ENCODE peak calls at places on chromosomes 11 and 22, in seven cellular contexts. One of them, this sample, is unnamed. For H3K36me3 and H3K4me1, the result is how much of the 10 kb centered on the place peaks cover.

GRCh38 chr11:74984730-74985129 is 4.0 kb upstream of the NEU3 start:
- DNase-seq in small intestine: no peak
- DNase-seq in tibial nerve: no peak
- DNase-seq in neuronal stem cell: no peak
- DNase-seq in stomach: no peak
- DNase-seq in Peyer's patch: no peak
- DNase-seq in left ventricle myocardium inferior: no peak
- DNase-seq in this sample: no peak

GRCh38 chr11:117633976-117634755 is 162.8 kb downstream of the DSCAML1 start:
- DNase-seq in small intestine: no peak
- DNase-seq in tibial nerve: no peak
- DNase-seq in neuronal stem cell: no peak
- DNase-seq in stomach: no peak
- DNase-seq in Peyer's patch: no peak
- DNase-seq in left ventricle myocardium inferior: no peak
- DNase-seq in this sample: no peak

GRCh38 chr22:23822101-23822671 is 16.6 kb downstream of the DERL3 start:
- DNase-seq in small intestine: no peak
- DNase-seq in tibial nerve: no peak
- DNase-seq in neuronal stem cell: no peak
- DNase-seq in stomach: no peak
- DNase-seq in Peyer's patch: peak
- DNase-seq in left ventricle myocardium inferior: no peak
- DNase-seq in this sample: no peak

GRCh38 chr11:123653997-123654565 is 343 bp downstream of the SCN3B start:
- DNase-seq in small intestine: peak
- DNase-seq in tibial nerve: no peak
- DNase-seq in neuronal stem cell: peak
- DNase-seq in stomach: peak
- DNase-seq in Peyer's patch: peak
- DNase-seq in left ventricle myocardium inferior: peak
- DNase-seq in this sample: peak

GRCh38 chr11:104776501-104777170 is 121.6 kb downstream of the CASP12 start:
- DNase-seq in small intestine: no peak
- DNase-seq in tibial nerve: no peak
- DNase-seq in neuronal stem cell: no peak
- DNase-seq in stomach: no peak
- DNase-seq in Peyer's patch: no peak
- DNase-seq in left ventricle myocardium inferior: no peak
- DNase-seq in this sample: no peak

GRCh38 chr22:49760630-49761571 is 66.8 kb downstream of the BRD1 start:
- DNase-seq in small intestine: no peak
- DNase-seq in tibial nerve: no peak
- DNase-seq in neuronal stem cell: no peak
- DNase-seq in stomach: peak
- DNase-seq in Peyer's patch: peak
- DNase-seq in left ventricle myocardium inferior: peak
- DNase-seq in this sample: no peak

GRCh38 chr11:104609766-104610165 is 288.5 kb downstream of the CASP12 start:
- DNase-seq in small intestine: no peak
- DNase-seq in tibial nerve: no peak
- DNase-seq in neuronal stem cell: no peak
- DNase-seq in stomach: no peak
- DNase-seq in Peyer's patch: no peak
- DNase-seq in left ventricle myocardium inferior: no peak
- DNase-seq in this sample: no peak

GRCh38 chr11:7639643-7640025 is 33.7 kb downstream of the CYB5R2 start:
- DNase-seq in small intestine: peak
- DNase-seq in tibial nerve: no peak
- DNase-seq in neuronal stem cell: no peak
- DNase-seq in stomach: peak
- DNase-seq in Peyer's patch: peak
- DNase-seq in left ventricle myocardium inferior: no peak
- DNase-seq in this sample: peak

GRCh38 chr11:105670811-105671210 is 60.9 kb downstream of the GRIA4 start:
- DNase-seq in small intestine: no peak
- DNase-seq in tibial nerve: no peak
- DNase-seq in neuronal stem cell: no peak
- DNase-seq in stomach: no peak
- DNase-seq in Peyer's patch: no peak
- DNase-seq in left ventricle myocardium inferior: no peak
- DNase-seq in this sample: no peak

GRCh38 chr11:83008581-83008923 is 63.1 kb downstream of the RAB30 start:
- DNase-seq in small intestine: no peak
- DNase-seq in tibial nerve: no peak
- DNase-seq in neuronal stem cell: no peak
- DNase-seq in stomach: no peak
- DNase-seq in Peyer's patch: no peak
- DNase-seq in left ventricle myocardium inferior: no peak
- DNase-seq in this sample: no peak

GRCh38 chr11:35618497-35619029 is 303 bp downstream of the FJX1 start:
- DNase-seq in small intestine: no peak
- DNase-seq in tibial nerve: no peak
- DNase-seq in neuronal stem cell: peak
- DNase-seq in stomach: no peak
- DNase-seq in Peyer's patch: peak
- DNase-seq in left ventricle myocardium inferior: peak
- DNase-seq in this sample: peak

GRCh38 chr11:1281974-1282365 is 27.5 kb downstream of the TOLLIP start:
- DNase-seq in small intestine: no peak
- DNase-seq in tibial nerve: no peak
- DNase-seq in neuronal stem cell: no peak
- DNase-seq in stomach: no peak
- DNase-seq in Peyer's patch: no peak
- DNase-seq in left ventricle myocardium inferior: no peak
- DNase-seq in this sample: no peak

GRCh38 chr11:69524291-69524882 is 42.9 kb downstream of the LINC01488 start:
- DNase-seq in small intestine: no peak
- DNase-seq in tibial nerve: peak
- DNase-seq in neuronal stem cell: no peak
- DNase-seq in stomach: no peak
- DNase-seq in Peyer's patch: no peak
- DNase-seq in left ventricle myocardium inferior: no peak
- DNase-seq in this sample: no peak

GRCh38 chr11:23769214-23769613 is 727.6 kb upstream of the LUZP2 start:
- DNase-seq in small intestine: no peak
- DNase-seq in tibial nerve: no peak
- DNase-seq in neuronal stem cell: no peak
- DNase-seq in stomach: no peak
- DNase-seq in Peyer's patch: no peak
- DNase-seq in left ventricle myocardium inferior: no peak
- DNase-seq in this sample: no peak

GRCh38 chr22:37716708-37717107 is 19.9 kb downstream of the TRIOBP start:
- DNase-seq in small intestine: no peak
- DNase-seq in tibial nerve: no peak
- DNase-seq in neuronal stem cell: no peak
- DNase-seq in stomach: no peak
- DNase-seq in Peyer's patch: no peak
- DNase-seq in left ventricle myocardium inferior: no peak
- DNase-seq in this sample: no peak

GRCh38 chr11:34165786-34166557 is 60.5 kb downstream of the NAT10 start:
- DNase-seq in small intestine: no peak
- DNase-seq in tibial nerve: no peak
- DNase-seq in neuronal stem cell: no peak
- DNase-seq in stomach: no peak
- DNase-seq in Peyer's patch: no peak
- DNase-seq in left ventricle myocardium inferior: no peak
- DNase-seq in this sample: peak

GRCh38 chr11:79139900-79140299 is 300.9 kb downstream of the TENM4 start:
- DNase-seq in small intestine: no peak
- DNase-seq in tibial nerve: no peak
- DNase-seq in neuronal stem cell: no peak
- DNase-seq in stomach: no peak
- DNase-seq in Peyer's patch: no peak
- DNase-seq in left ventricle myocardium inferior: no peak
- DNase-seq in this sample: no peak

GRCh38 chr11:45577755-45578154 is 87.7 kb downstream of the CHST1 start:
- DNase-seq in small intestine: no peak
- DNase-seq in tibial nerve: no peak
- DNase-seq in neuronal stem cell: no peak
- DNase-seq in stomach: no peak
- DNase-seq in Peyer's patch: no peak
- DNase-seq in left ventricle myocardium inferior: no peak
- DNase-seq in this sample: no peak

GRCh38 chr11:20729597-20730095 is 60.3 kb downstream of the NELL1 start:
- DNase-seq in small intestine: no peak
- DNase-seq in tibial nerve: no peak
- DNase-seq in neuronal stem cell: no peak
- DNase-seq in stomach: no peak
- DNase-seq in Peyer's patch: no peak
- DNase-seq in left ventricle myocardium inferior: no peak
- DNase-seq in this sample: no peak

GRCh38 chr11:121928597-121929580 is 187.1 kb downstream of the BLID start:
- DNase-seq in small intestine: no peak
- DNase-seq in tibial nerve: no peak
- DNase-seq in neuronal stem cell: peak
- DNase-seq in stomach: no peak
- DNase-seq in Peyer's patch: no peak
- DNase-seq in left ventricle myocardium inferior: no peak
- DNase-seq in this sample: peak

DNA sequence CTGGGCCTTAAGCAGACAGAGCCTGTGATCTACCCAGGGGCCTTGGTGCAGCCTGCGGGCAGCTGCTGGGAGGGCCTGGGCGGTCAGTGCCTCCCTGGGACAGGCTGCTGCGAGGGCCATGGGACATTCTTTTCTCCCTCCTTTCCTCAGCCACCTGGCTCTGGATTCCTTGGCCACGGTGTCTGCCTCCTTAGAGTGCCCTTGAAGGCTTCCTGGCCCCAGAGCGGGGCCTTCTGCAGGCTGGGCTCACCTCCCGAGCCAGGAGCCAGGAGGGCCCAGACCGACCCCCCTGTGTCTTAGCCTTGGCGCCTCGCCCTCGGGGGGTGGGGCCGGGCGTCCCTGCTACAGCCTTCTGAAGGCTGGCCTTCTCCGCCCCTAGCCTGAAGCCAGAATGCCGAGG is 231.2 kb downstream of the TBC1D22A start:
- DNase-seq in small intestine: no peak
- DNase-seq in tibial nerve: no peak
- DNase-seq in neuronal stem cell: no peak
- DNase-seq in stomach: peak
- DNase-seq in Peyer's patch: no peak
- DNase-seq in left ventricle myocardium inferior: no peak
- DNase-seq in this sample: peak
- H3K36me3 ChIP-seq in small intestine: under half
- H3K36me3 ChIP-seq in tibial nerve: under half
- H3K36me3 ChIP-seq in neuronal stem cell: under half
- H3K36me3 ChIP-seq in stomach: under half
- H3K36me3 ChIP-seq in Peyer's patch: under half
- H3K36me3 ChIP-seq in left ventricle myocardium inferior: under half
- H3K36me3 ChIP-seq in this sample: under half

DNA sequence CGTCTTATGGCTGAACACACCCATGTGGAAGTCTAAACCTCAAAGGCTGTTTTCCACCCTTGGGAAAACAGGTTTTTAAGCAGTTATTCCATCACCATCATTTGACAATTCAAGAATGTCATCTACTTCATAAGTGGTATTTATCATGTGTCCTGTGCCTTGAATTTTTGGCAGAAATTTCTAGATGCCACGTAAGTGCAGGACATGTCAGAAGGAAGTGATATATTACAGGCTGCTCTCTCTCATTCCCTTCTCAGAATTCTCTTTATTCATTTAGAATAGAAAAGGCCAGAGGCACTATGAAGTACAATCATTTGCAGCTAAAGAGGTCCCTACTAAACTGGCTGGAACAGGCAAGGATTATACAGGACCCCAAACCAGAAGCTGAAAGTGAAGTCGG is 12.0 kb downstream of the RBFOX2 start:
- DNase-seq in small intestine: no peak
- DNase-seq in tibial nerve: no peak
- DNase-seq in neuronal stem cell: no peak
- DNase-seq in stomach: no peak
- DNase-seq in Peyer's patch: no peak
- DNase-seq in left ventricle myocardium inferior: no peak
- DNase-seq in this sample: no peak
- H3K4me1 ChIP-seq in small intestine: under half
- H3K4me1 ChIP-seq in tibial nerve: under half
- H3K4me1 ChIP-seq in neuronal stem cell: under half
- H3K4me1 ChIP-seq in stomach: half or more
- H3K4me1 ChIP-seq in Peyer's patch: under half
- H3K4me1 ChIP-seq in left ventricle myocardium inferior: under half
- H3K4me1 ChIP-seq in this sample: under half

GRCh38 chr22:41478473-41478872 is 9.6 kb downstream of the ACO2 start:
- DNase-seq in small intestine: no peak
- DNase-seq in tibial nerve: no peak
- DNase-seq in neuronal stem cell: no peak
- DNase-seq in stomach: no peak
- DNase-seq in Peyer's patch: no peak
- DNase-seq in left ventricle myocardium inferior: no peak
- DNase-seq in this sample: no peak

GRCh38 chr22:41471606-41472005 is 2.7 kb downstream of the ACO2 start:
- DNase-seq in small intestine: peak
- DNase-seq in tibial nerve: no peak
- DNase-seq in neuronal stem cell: no peak
- DNase-seq in stomach: no peak
- DNase-seq in Peyer's patch: no peak
- DNase-seq in left ventricle myocardium inferior: no peak
- DNase-seq in this sample: no peak

GRCh38 chr22:41478891-41479521 is 10.1 kb downstream of the ACO2 start:
- DNase-seq in small intestine: no peak
- DNase-seq in tibial nerve: peak
- DNase-seq in neuronal stem cell: no peak
- DNase-seq in stomach: no peak
- DNase-seq in Peyer's patch: no peak
- DNase-seq in left ventricle myocardium inferior: no peak
- DNase-seq in this sample: no peak

GRCh38 chr22:41479671-41480396 is 10.9 kb downstream of the ACO2 start:
- DNase-seq in small intestine: no peak
- DNase-seq in tibial nerve: no peak
- DNase-seq in neuronal stem cell: peak
- DNase-seq in stomach: no peak
- DNase-seq in Peyer's patch: no peak
- DNase-seq in left ventricle myocardium inferior: no peak
- DNase-seq in this sample: no peak

DNA sequence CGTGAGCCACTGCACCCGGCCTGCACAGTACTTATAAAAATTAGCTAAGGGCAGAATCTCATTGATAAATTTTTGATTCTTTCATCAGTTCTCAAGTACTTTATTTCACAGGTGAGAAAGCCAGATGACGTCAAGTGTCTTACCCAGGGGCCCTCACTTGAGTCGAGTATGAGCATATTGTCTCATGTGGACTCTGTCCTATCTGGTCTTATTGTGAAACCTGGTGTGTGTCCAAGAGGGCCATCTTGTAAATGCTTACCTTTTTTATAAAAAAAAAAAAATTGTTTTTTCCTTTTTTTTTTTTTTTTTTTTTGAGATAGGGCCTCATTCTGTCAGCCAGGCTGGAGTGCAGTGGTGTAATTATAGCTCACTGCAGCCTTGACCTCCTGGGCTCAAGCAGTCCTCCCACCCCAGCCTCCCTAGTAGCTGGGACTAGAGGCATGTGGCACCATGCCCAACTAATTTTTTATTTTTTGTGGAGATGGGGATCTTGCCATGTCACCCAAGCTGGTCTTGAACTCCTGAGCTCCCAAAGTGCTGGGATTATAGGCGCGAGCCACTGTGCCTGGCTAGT is 6.0 kb downstream of the ACO2 start:
- DNase-seq in small intestine: no peak
- DNase-seq in tibial nerve: no peak
- DNase-seq in neuronal stem cell: no peak
- DNase-seq in stomach: no peak
- DNase-seq in Peyer's patch: no peak
- DNase-seq in left ventricle myocardium inferior: no peak
- DNase-seq in this sample: no peak
- H3K27ac ChIP-seq in small intestine: no peak
- H3K27ac ChIP-seq in tibial nerve: no peak
- H3K27ac ChIP-seq in neuronal stem cell: no peak
- H3K27ac ChIP-seq in stomach: no peak
- H3K27ac ChIP-seq in Peyer's patch: no peak
- H3K27ac ChIP-seq in left ventricle myocardium inferior: peak
- H3K27ac ChIP-seq in this sample: no peak

GRCh38 chr11:128789497-128790080 is 77.5 kb downstream of the KCNJ1 start:
- DNase-seq in small intestine: no peak
- DNase-seq in tibial nerve: no peak
- DNase-seq in neuronal stem cell: no peak
- DNase-seq in stomach: no peak
- DNase-seq in Peyer's patch: no peak
- DNase-seq in left ventricle myocardium inferior: no peak
- DNase-seq in this sample: no peak
- H3K36me3 ChIP-seq in small intestine: under half
- H3K36me3 ChIP-seq in tibial nerve: under half
- H3K36me3 ChIP-seq in neuronal stem cell: under half
- H3K36me3 ChIP-seq in stomach: under half
- H3K36me3 ChIP-seq in Peyer's patch: under half
- H3K36me3 ChIP-seq in left ventricle myocardium inferior: under half
- H3K36me3 ChIP-seq in this sample: under half

This sample was measured in thyroid gland.